ENCODE peak calls at places on chromosomes 4 and X, in five cellular contexts. U is AG09319; P is stimulated activated naive CD4-positive, alpha-beta T cell; J is adipocyte; X is DMS79. B is an unnamed sample.

GRCh38 chrX:119398587-119398973 is 556 bp upstream of the SLC25A43 start:
- DNase-seq in U (no peak), P (no peak), J (peak; percentile 32), X (no peak), B (no peak)

GRCh38 chr4:121534187-121534586 is 153.4 kb upstream of the QRFPR start:
- DNase-seq in U (no peak), P (no peak), J (no peak), X (no peak), B (no peak)

GRCh38 chr4:1154523-1155182 is 17.7 kb downstream of the SPON2 start:
- DNase-seq in U (no peak), P (no peak), J (no peak), X (peak; percentile 9), B (no peak)

GRCh38 chrX:109155161-109155560 is 326.7 kb downstream of the GUCY2F start:
- DNase-seq in U (no peak), P (no peak), J (no peak), X (no peak), B (no peak)

GRCh38 chrX:39367429-39367828 is 566.2 kb downstream of the MID1IP1 start:
- DNase-seq in U (no peak), P (no peak), J (no peak), X (no peak), B (no peak)

GRCh38 chr4:149500806-149501205 is 314.8 kb downstream of the IQCM start:
- DNase-seq in U (no peak), P (no peak), J (no peak), X (no peak), B (no peak)

GRCh38 chrX:41291309-41291708 is 42.7 kb upstream of the DDX3X start:
- DNase-seq in U (no peak), P (no peak), J (no peak), X (no peak), B (no peak)

GRCh38 chr4:16256343-16256742 is 30.1 kb upstream of the TAPT1 start:
- DNase-seq in U (no peak), P (no peak), J (no peak), X (no peak), B (no peak)

GRCh38 chr4:161336016-161336415 is 827.8 kb downstream of the FSTL5 start:
- DNase-seq in U (no peak), P (no peak), J (no peak), X (no peak), B (no peak)

GRCh38 chr4:169271692-169272007 is 894 bp upstream of the SH3RF1 start:
- DNase-seq in U (no peak), P (no peak), J (peak; percentile 31), X (no peak), B (no peak)

GRCh38 chr4:931194-931959 is 739 bp downstream of the GAK start:
- DNase-seq in U (no peak), P (peak; percentile 26), J (peak; percentile 59), X (no peak), B (no peak)

GRCh38 chr4:533318-534100 is 34.5 kb downstream of the PIGG start:
- DNase-seq in U (no peak), P (no peak), J (no peak), X (no peak), B (no peak)

GRCh38 chr4:138981930-138982390 is 33.6 kb upstream of the NOCT start:
- DNase-seq in U (peak; percentile 20), P (no peak), J (peak; percentile 85), X (no peak), B (no peak)

GRCh38 chrX:14802943-14803710 is 69.7 kb downstream of the FANCB start:
- DNase-seq in U (peak; percentile 67), P (no peak), J (peak; percentile 56), X (no peak), B (no peak)

GRCh38 chr4:152591361-152591760 is 55.5 kb upstream of the FBXW7 start:
- DNase-seq in U (no peak), P (peak; percentile 20), J (peak; percentile 25), X (no peak), B (no peak)

GRCh38 chr4:108181704-108182103 is 13.0 kb upstream of the LEF1 start:
- DNase-seq in U (no peak), P (no peak), J (no peak), X (no peak), B (no peak)

GRCh38 chr4:26410385-26411293 is 79.6 kb downstream of the CCKAR start:
- DNase-seq in U (no peak), P (peak; percentile 58), J (peak; percentile 81), X (peak; percentile 0), B (peak; percentile 11)

GRCh38 chr4:123481034-123481433 is 84.4 kb downstream of the SPRY1 start:
- DNase-seq in U (no peak), P (no peak), J (peak; percentile 36), X (no peak), B (no peak)

GRCh38 chr4:1082215-1083182 is 30.9 kb downstream of the RNF212 start:
- DNase-seq in U (peak; percentile 44), P (no peak), J (peak; percentile 96), X (peak; percentile 52), B (no peak)

GRCh38 chrX:118571829-118572228 is 76.2 kb downstream of the DOCK11 start:
- DNase-seq in U (no peak), P (no peak), J (peak; percentile 24), X (no peak), B (no peak)

GRCh38 chrX:40459576-40460158 is 121.1 kb upstream of the ATP6AP2 start:
- DNase-seq in U (no peak), P (no peak), J (no peak), X (no peak), B (no peak)

GRCh38 chrX:41275661-41276609 is 58.0 kb upstream of the DDX3X start:
- DNase-seq in U (peak; percentile 24), P (peak; percentile 40), J (peak; percentile 72), X (peak; percentile 44), B (peak; percentile 28)

GRCh38 chrX:48086119-48086518 is 14.7 kb upstream of the ZNF630 start:
- DNase-seq in U (no peak), P (no peak), J (no peak), X (no peak), B (no peak)

GRCh38 chrX:34893741-34894140 is 48.9 kb upstream of the FAM47B start:
- DNase-seq in U (no peak), P (no peak), J (peak; percentile 41), X (no peak), B (no peak)

GRCh38 chr4:71609651-71610050 is 174.2 kb downstream of the GC start:
- DNase-seq in U (no peak), P (no peak), J (no peak), X (no peak), B (no peak)

B was measured in GM18507.